ENCODE peak calls at places on chromosomes 3 and 15, in ten cellular contexts. One of them, this sample, is unnamed.
A peak's percentile ranks its signal among the peaks of the same experiment; 100 is the strongest.

GRCh38 chr3:43015572-43016512 is 36.7 kb downstream of the GASK1A start:
- DNase-seq in ovary: no peak
- DNase-seq in hepatocyte: no peak
- DNase-seq in aorta: no peak
- DNase-seq in IMR-90: no peak
- DNase-seq in CD4-positive, CD25-positive, alpha-beta regulatory T cell: no peak
- DNase-seq in transverse colon: no peak
- DNase-seq in endodermal cell: peak; percentile 13
- DNase-seq in cardiac muscle cell: no peak
- DNase-seq in SK-N-SH: no peak
- DNase-seq in this sample: no peak

GRCh38 chr3:194368918-194369317 is 625 bp downstream of the LRRC15 start:
- DNase-seq in ovary: no peak
- DNase-seq in hepatocyte: no peak
- DNase-seq in aorta: no peak
- DNase-seq in IMR-90: no peak
- DNase-seq in CD4-positive, CD25-positive, alpha-beta regulatory T cell: no peak
- DNase-seq in transverse colon: no peak
- DNase-seq in endodermal cell: no peak
- DNase-seq in cardiac muscle cell: no peak
- DNase-seq in SK-N-SH: no peak
- DNase-seq in this sample: no peak

GRCh38 chr15:39936187-39936586 is 2.3 kb downstream of the EIF2AK4 start:
- DNase-seq in ovary: no peak
- DNase-seq in hepatocyte: no peak
- DNase-seq in aorta: no peak
- DNase-seq in IMR-90: peak; percentile 64
- DNase-seq in CD4-positive, CD25-positive, alpha-beta regulatory T cell: no peak
- DNase-seq in transverse colon: no peak
- DNase-seq in endodermal cell: no peak
- DNase-seq in cardiac muscle cell: no peak
- DNase-seq in SK-N-SH: no peak
- DNase-seq in this sample: no peak

GRCh38 chr15:92882697-92883642 is 17.2 kb upstream of the CHD2 start:
- DNase-seq in ovary: peak; percentile 68
- DNase-seq in hepatocyte: peak; percentile 60
- DNase-seq in aorta: peak; percentile 57
- DNase-seq in IMR-90: no peak
- DNase-seq in CD4-positive, CD25-positive, alpha-beta regulatory T cell: peak; percentile 39
- DNase-seq in transverse colon: no peak
- DNase-seq in endodermal cell: no peak
- DNase-seq in cardiac muscle cell: peak; percentile 21
- DNase-seq in SK-N-SH: peak; percentile 65
- DNase-seq in this sample: no peak

GRCh38 chr15:42092666-42093445 is 1.5 kb downstream of the PLA2G4D start:
- DNase-seq in ovary: no peak
- DNase-seq in hepatocyte: no peak
- DNase-seq in aorta: no peak
- DNase-seq in IMR-90: no peak
- DNase-seq in CD4-positive, CD25-positive, alpha-beta regulatory T cell: no peak
- DNase-seq in transverse colon: no peak
- DNase-seq in endodermal cell: peak; percentile 68
- DNase-seq in cardiac muscle cell: no peak
- DNase-seq in SK-N-SH: no peak
- DNase-seq in this sample: no peak

GRCh38 chr15:98866503-98866902 is 141.1 kb downstream of the PGPEP1L start:
- DNase-seq in ovary: no peak
- DNase-seq in hepatocyte: no peak
- DNase-seq in aorta: no peak
- DNase-seq in IMR-90: peak; percentile 88
- DNase-seq in CD4-positive, CD25-positive, alpha-beta regulatory T cell: no peak
- DNase-seq in transverse colon: no peak
- DNase-seq in endodermal cell: no peak
- DNase-seq in cardiac muscle cell: peak; percentile 81
- DNase-seq in SK-N-SH: peak; percentile 59
- DNase-seq in this sample: no peak

GRCh38 chr3:42159706-42160472 is 68.7 kb downstream of the TRAK1 start:
- DNase-seq in ovary: no peak
- DNase-seq in hepatocyte: peak; percentile 86
- DNase-seq in aorta: no peak
- DNase-seq in IMR-90: no peak
- DNase-seq in CD4-positive, CD25-positive, alpha-beta regulatory T cell: peak; percentile 14
- DNase-seq in transverse colon: peak; percentile 87
- DNase-seq in endodermal cell: peak; percentile 97
- DNase-seq in cardiac muscle cell: peak; percentile 38
- DNase-seq in SK-N-SH: peak; percentile 86
- DNase-seq in this sample: no peak

GRCh38 chr3:187721055-187721454 is 18.7 kb upstream of the RTP2 start:
- DNase-seq in ovary: no peak
- DNase-seq in hepatocyte: no peak
- DNase-seq in aorta: no peak
- DNase-seq in IMR-90: no peak
- DNase-seq in CD4-positive, CD25-positive, alpha-beta regulatory T cell: no peak
- DNase-seq in transverse colon: no peak
- DNase-seq in endodermal cell: no peak
- DNase-seq in cardiac muscle cell: no peak
- DNase-seq in SK-N-SH: no peak
- DNase-seq in this sample: no peak

GRCh38 chr15:36210426-36210825 is 369.0 kb upstream of the CDIN1 start:
- DNase-seq in ovary: no peak
- DNase-seq in hepatocyte: no peak
- DNase-seq in aorta: no peak
- DNase-seq in IMR-90: no peak
- DNase-seq in CD4-positive, CD25-positive, alpha-beta regulatory T cell: no peak
- DNase-seq in transverse colon: no peak
- DNase-seq in endodermal cell: no peak
- DNase-seq in cardiac muscle cell: no peak
- DNase-seq in SK-N-SH: no peak
- DNase-seq in this sample: no peak

GRCh38 chr3:166446291-166446690 is 609.1 kb upstream of the BCHE start:
- DNase-seq in ovary: no peak
- DNase-seq in hepatocyte: no peak
- DNase-seq in aorta: no peak
- DNase-seq in IMR-90: peak; percentile 78
- DNase-seq in CD4-positive, CD25-positive, alpha-beta regulatory T cell: no peak
- DNase-seq in transverse colon: no peak
- DNase-seq in endodermal cell: no peak
- DNase-seq in cardiac muscle cell: no peak
- DNase-seq in SK-N-SH: no peak
- DNase-seq in this sample: no peak

GRCh38 chr3:145903472-145904013 is 257.4 kb downstream of the PLOD2 start:
- DNase-seq in ovary: no peak
- DNase-seq in hepatocyte: no peak
- DNase-seq in aorta: peak; percentile 40
- DNase-seq in IMR-90: no peak
- DNase-seq in CD4-positive, CD25-positive, alpha-beta regulatory T cell: no peak
- DNase-seq in transverse colon: no peak
- DNase-seq in endodermal cell: peak; percentile 53
- DNase-seq in cardiac muscle cell: no peak
- DNase-seq in SK-N-SH: no peak
- DNase-seq in this sample: no peak

GRCh38 chr3:100041328-100041749 is 73.0 kb downstream of the FILIP1L start:
- DNase-seq in ovary: no peak
- DNase-seq in hepatocyte: peak; percentile 58
- DNase-seq in aorta: no peak
- DNase-seq in IMR-90: peak; percentile 91
- DNase-seq in CD4-positive, CD25-positive, alpha-beta regulatory T cell: no peak
- DNase-seq in transverse colon: no peak
- DNase-seq in endodermal cell: no peak
- DNase-seq in cardiac muscle cell: peak; percentile 94
- DNase-seq in SK-N-SH: no peak
- DNase-seq in this sample: peak; percentile 95

GRCh38 chr3:51967384-51968174 is at the start of gene PCBP4:
- DNase-seq in ovary: peak; percentile 75
- DNase-seq in hepatocyte: peak; percentile 83
- DNase-seq in aorta: peak; percentile 76
- DNase-seq in IMR-90: peak; percentile 34
- DNase-seq in CD4-positive, CD25-positive, alpha-beta regulatory T cell: peak; percentile 43
- DNase-seq in transverse colon: peak; percentile 62
- DNase-seq in endodermal cell: peak; percentile 90
- DNase-seq in cardiac muscle cell: peak; percentile 51
- DNase-seq in SK-N-SH: peak; percentile 88
- DNase-seq in this sample: no peak

GRCh38 chr3:83002869-83003445 is 1241.5 kb upstream of the GBE1 start:
- DNase-seq in ovary: no peak
- DNase-seq in hepatocyte: no peak
- DNase-seq in aorta: no peak
- DNase-seq in IMR-90: no peak
- DNase-seq in CD4-positive, CD25-positive, alpha-beta regulatory T cell: no peak
- DNase-seq in transverse colon: no peak
- DNase-seq in endodermal cell: no peak
- DNase-seq in cardiac muscle cell: no peak
- DNase-seq in SK-N-SH: no peak
- DNase-seq in this sample: no peak
- H3K27ac ChIP-seq in ovary: no peak overlapping the region
- H3K27ac ChIP-seq in hepatocyte: no peak overlapping the region
- H3K27ac ChIP-seq in aorta: no peak overlapping the region
- H3K27ac ChIP-seq in IMR-90: no peak overlapping the region
- H3K27ac ChIP-seq in CD4-positive, CD25-positive, alpha-beta regulatory T cell: no peak overlapping the region
- H3K27ac ChIP-seq in transverse colon: no peak overlapping the region
- H3K27ac ChIP-seq in endodermal cell: no peak overlapping the region
- H3K27ac ChIP-seq in cardiac muscle cell: no peak overlapping the region
- H3K27ac ChIP-seq in SK-N-SH: no peak overlapping the region
- H3K27ac ChIP-seq in this sample: no peak overlapping the region

DNA sequence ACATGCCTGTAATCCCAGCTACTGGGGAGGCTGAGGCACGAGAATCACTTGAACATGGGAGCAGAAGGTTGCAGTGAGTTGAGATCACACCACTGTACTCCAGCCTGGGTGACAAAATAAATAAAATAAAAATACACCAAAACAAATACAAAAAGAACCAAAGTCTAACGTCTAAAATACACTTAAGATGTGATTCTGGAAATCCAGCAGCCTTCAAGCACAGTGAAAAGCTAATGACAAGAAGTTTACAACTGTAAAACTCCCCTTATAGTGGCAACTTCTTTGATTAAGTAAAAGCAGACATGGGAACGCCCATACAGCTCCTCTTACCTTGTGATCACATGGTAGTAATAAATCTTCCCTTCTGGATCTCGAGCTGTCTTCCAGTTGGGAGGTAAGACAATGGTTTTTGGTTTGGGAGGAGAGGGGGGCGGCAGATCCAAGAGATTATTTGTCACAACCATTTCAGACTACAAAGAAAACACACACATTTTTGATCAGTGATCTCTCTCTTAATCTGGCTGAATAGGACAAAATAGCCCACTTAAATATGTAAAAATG is 62.8 kb downstream of the NBEAL2 start:
- DNase-seq in ovary: no peak
- DNase-seq in hepatocyte: no peak
- DNase-seq in aorta: no peak
- DNase-seq in IMR-90: no peak
- DNase-seq in CD4-positive, CD25-positive, alpha-beta regulatory T cell: no peak
- DNase-seq in transverse colon: no peak
- DNase-seq in endodermal cell: no peak
- DNase-seq in cardiac muscle cell: no peak
- DNase-seq in SK-N-SH: no peak
- DNase-seq in this sample: no peak
- H3K27ac ChIP-seq in ovary: no peak overlapping the region
- H3K27ac ChIP-seq in hepatocyte: peak overlapping the region; percentile 4
- H3K27ac ChIP-seq in aorta: no peak overlapping the region
- H3K27ac ChIP-seq in IMR-90: no peak overlapping the region
- H3K27ac ChIP-seq in CD4-positive, CD25-positive, alpha-beta regulatory T cell: no peak overlapping the region
- H3K27ac ChIP-seq in transverse colon: no peak overlapping the region
- H3K27ac ChIP-seq in endodermal cell: no peak overlapping the region
- H3K27ac ChIP-seq in cardiac muscle cell: no peak overlapping the region
- H3K27ac ChIP-seq in SK-N-SH: no peak overlapping the region
- H3K27ac ChIP-seq in this sample: no peak overlapping the region

GRCh38 chr3:184239710-184240109 is 9.1 kb downstream of the ALG3 start:
- DNase-seq in ovary: no peak
- DNase-seq in hepatocyte: no peak
- DNase-seq in aorta: peak; percentile 37
- DNase-seq in IMR-90: no peak
- DNase-seq in CD4-positive, CD25-positive, alpha-beta regulatory T cell: no peak
- DNase-seq in transverse colon: no peak
- DNase-seq in endodermal cell: no peak
- DNase-seq in cardiac muscle cell: no peak
- DNase-seq in SK-N-SH: no peak
- DNase-seq in this sample: no peak

GRCh38 chr3:184241141-184241446 is 7.7 kb downstream of the ALG3 start:
- DNase-seq in ovary: no peak
- DNase-seq in hepatocyte: no peak
- DNase-seq in aorta: peak; percentile 38
- DNase-seq in IMR-90: no peak
- DNase-seq in CD4-positive, CD25-positive, alpha-beta regulatory T cell: no peak
- DNase-seq in transverse colon: no peak
- DNase-seq in endodermal cell: no peak
- DNase-seq in cardiac muscle cell: no peak
- DNase-seq in SK-N-SH: no peak
- DNase-seq in this sample: no peak

GRCh38 chr3:184241447-184242296 is 7.1 kb downstream of the ALG3 start:
- DNase-seq in ovary: peak; percentile 71
- DNase-seq in hepatocyte: peak; percentile 63
- DNase-seq in aorta: peak; percentile 34
- DNase-seq in IMR-90: peak; percentile 21
- DNase-seq in CD4-positive, CD25-positive, alpha-beta regulatory T cell: no peak
- DNase-seq in transverse colon: peak; percentile 76
- DNase-seq in endodermal cell: peak; percentile 73
- DNase-seq in cardiac muscle cell: peak; percentile 63
- DNase-seq in SK-N-SH: peak; percentile 61
- DNase-seq in this sample: no peak

GRCh38 chr3:184239221-184239620 is 9.5 kb downstream of the ALG3 start:
- DNase-seq in ovary: no peak
- DNase-seq in hepatocyte: no peak
- DNase-seq in aorta: peak; percentile 33
- DNase-seq in IMR-90: no peak
- DNase-seq in CD4-positive, CD25-positive, alpha-beta regulatory T cell: no peak
- DNase-seq in transverse colon: no peak
- DNase-seq in endodermal cell: no peak
- DNase-seq in cardiac muscle cell: no peak
- DNase-seq in SK-N-SH: no peak
- DNase-seq in this sample: no peak

GRCh38 chr3:184240384-184241140 is 8.2 kb downstream of the ALG3 start:
- DNase-seq in ovary: no peak
- DNase-seq in hepatocyte: no peak
- DNase-seq in aorta: peak; percentile 30
- DNase-seq in IMR-90: peak; percentile 28
- DNase-seq in CD4-positive, CD25-positive, alpha-beta regulatory T cell: no peak
- DNase-seq in transverse colon: no peak
- DNase-seq in endodermal cell: peak; percentile 81
- DNase-seq in cardiac muscle cell: peak; percentile 47
- DNase-seq in SK-N-SH: no peak
- DNase-seq in this sample: no peak
- H3K27ac ChIP-seq in ovary: no peak overlapping the region
- H3K27ac ChIP-seq in hepatocyte: no peak overlapping the region
- H3K27ac ChIP-seq in aorta: no peak overlapping the region
- H3K27ac ChIP-seq in IMR-90: no peak overlapping the region
- H3K27ac ChIP-seq in CD4-positive, CD25-positive, alpha-beta regulatory T cell: no peak overlapping the region
- H3K27ac ChIP-seq in transverse colon: no peak overlapping the region
- H3K27ac ChIP-seq in endodermal cell: no peak overlapping the region
- H3K27ac ChIP-seq in cardiac muscle cell: no peak overlapping the region
- H3K27ac ChIP-seq in SK-N-SH: no peak overlapping the region
- H3K27ac ChIP-seq in this sample: no peak overlapping the region

DNA sequence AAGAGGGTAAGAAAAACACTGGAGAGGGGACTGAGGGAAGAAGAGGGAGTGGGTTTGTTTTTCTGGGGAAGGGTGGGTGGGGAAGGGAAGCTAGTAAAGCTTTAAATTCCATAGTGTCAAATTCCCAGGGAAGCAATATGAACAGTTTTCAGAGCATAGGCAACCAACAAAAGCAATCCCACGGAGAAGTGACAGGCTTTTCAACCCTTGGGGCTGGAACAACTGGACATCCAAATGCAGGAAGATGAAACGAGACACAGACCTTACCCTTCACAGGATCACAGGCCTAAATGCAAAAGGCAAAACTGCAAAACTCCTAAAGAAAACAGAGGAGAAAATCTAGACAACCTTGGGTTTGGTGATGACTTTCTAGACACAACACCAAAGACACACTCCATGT is 61.7 kb downstream of the CHSY1 start:
- DNase-seq in ovary: no peak
- DNase-seq in hepatocyte: no peak
- DNase-seq in aorta: no peak
- DNase-seq in IMR-90: peak; percentile 38
- DNase-seq in CD4-positive, CD25-positive, alpha-beta regulatory T cell: no peak
- DNase-seq in transverse colon: no peak
- DNase-seq in endodermal cell: no peak
- DNase-seq in cardiac muscle cell: no peak
- DNase-seq in SK-N-SH: no peak
- DNase-seq in this sample: no peak
- H3K27ac ChIP-seq in ovary: peak overlapping the region; percentile 79
- H3K27ac ChIP-seq in hepatocyte: peak overlapping the region; percentile 91
- H3K27ac ChIP-seq in aorta: no peak overlapping the region
- H3K27ac ChIP-seq in IMR-90: peak overlapping the region; percentile 100
- H3K27ac ChIP-seq in CD4-positive, CD25-positive, alpha-beta regulatory T cell: no peak overlapping the region
- H3K27ac ChIP-seq in transverse colon: peak overlapping the region; percentile 65
- H3K27ac ChIP-seq in endodermal cell: no peak overlapping the region
- H3K27ac ChIP-seq in cardiac muscle cell: peak overlapping the region; percentile 81
- H3K27ac ChIP-seq in SK-N-SH: peak overlapping the region; percentile 1
- H3K27ac ChIP-seq in this sample: no peak overlapping the region